ENCODE peak calls at places on chromosomes 11 and 22, in four cellular contexts. F is dermis blood vessel endothelial cell, Y is T-helper 1 cell, A is T-helper 2 cell. V is an unnamed sample.

GRCh38 chr11:8744423-8744822 is 61.8 kb downstream of the RPL27A start:
- DNase-seq in Y (no peak), F (no peak), A (no peak), V (no peak)

GRCh38 chr11:121886005-121886739 is 229.8 kb downstream of the BLID start:
- DNase-seq in F (no peak), A (no peak), Y (no peak), V (no peak)

GRCh38 chr11:78054971-78055370 is 8.7 kb upstream of the THRSP start:
- DNase-seq in F (no peak), A (no peak), Y (no peak), V (no peak)

GRCh38 chr11:20235164-20235563 is 74.9 kb upstream of the DBX1 start:
- DNase-seq in F (no peak), Y (no peak), A (no peak), V (no peak)

GRCh38 chr11:83659466-83659865 is 373.3 kb upstream of the CCDC90B start:
- DNase-seq in F (no peak), A (no peak), Y (no peak), V (no peak)

GRCh38 chr22:33921576-33922181 is 1.4 kb upstream of the LARGE1 start:
- DNase-seq in Y (no peak), A (no peak), F (peak), V (no peak)

GRCh38 chr11:12266943-12267342 is 110.4 kb upstream of the PARVA start:
- DNase-seq in F (no peak), Y (no peak), A (no peak), V (no peak)

GRCh38 chr11:122656073-122656630 is 630 bp downstream of the UBASH3B start:
- DNase-seq in A (peak), F (peak), Y (peak), V (no peak)

GRCh38 chr11:3853935-3854659 is 1.4 kb upstream of the STIM1 start:
- DNase-seq in A (peak), Y (peak), F (no peak), V (peak)

GRCh38 chr22:46041642-46042041 is 64.7 kb upstream of the WNT7B start:
- DNase-seq in F (no peak), Y (no peak), A (no peak), V (no peak)

GRCh38 chr11:33802414-33802950 is 28.2 kb upstream of the FBXO3 start:
- DNase-seq in F (peak), Y (no peak), A (no peak), V (no peak)

GRCh38 chr11:9700105-9700801 is 36.4 kb downstream of the SWAP70 start:
- DNase-seq in Y (no peak), F (peak), A (no peak), V (no peak)

GRCh38 chr11:78100276-78101040 is 20.8 kb upstream of the NDUFC2 start:
- DNase-seq in Y (no peak), A (no peak), F (no peak), V (no peak)

GRCh38 chr11:65438257-65439151 is 15.9 kb downstream of the NEAT1 start:
- DNase-seq in Y (no peak), A (no peak), F (peak), V (no peak)

GRCh38 chr22:42084874-42085273 is 5.4 kb downstream of the SMDT1 start:
- DNase-seq in Y (no peak), A (no peak), F (no peak), V (no peak)

GRCh38 chr11:17807034-17807433 is 72.5 kb downstream of the KCNC1 start:
- DNase-seq in Y (no peak), A (no peak), F (no peak), V (no peak)